ENCODE peak calls at places on chromosomes 16 and 17, in ten cellular contexts. U is left lobe of liver; J is heart left ventricle; M is A549; L is NCI-H1105; S is GOT3; V is mucosa of gallbladder; Y is EL; O is naive thymus-derived CD8-positive, alpha-beta T cell; Z is type B pancreatic cell. P is an unnamed sample.

GRCh38 chr17:31397256-31397939 is 5.9 kb downstream of the RAB11FIP4 start:
- DNase-seq in U (peak; percentile 29), J (no peak), M (no peak), L (no peak), S (no peak), V (no peak), Y (no peak), O (no peak), Z (peak; percentile 50), P (no peak)

GRCh38 chr17:14621826-14622621 is 321.1 kb downstream of the HS3ST3B1 start:
- DNase-seq in U (no peak), J (no peak), M (no peak), L (no peak), S (no peak), V (no peak), Y (peak; percentile 2), O (no peak), Z (no peak), P (no peak)

GRCh38 chr17:75067856-75068255 is 19.9 kb upstream of the SLC16A5 start:
- DNase-seq in U (no peak), J (no peak), M (no peak), L (no peak), S (no peak), V (no peak), Y (no peak), O (no peak), Z (no peak), P (no peak)

GRCh38 chr17:64694207-64694606 is 32.1 kb upstream of the SMURF2 start:
- DNase-seq in U (peak; percentile 77), J (no peak), M (peak; percentile 66), L (no peak), S (peak; percentile 26), V (peak; percentile 88), Y (peak; percentile 77), O (no peak), Z (no peak), P (peak; percentile 84)

GRCh38 chr16:30143347-30143702 is 20.3 kb upstream of the MAPK3 start:
- DNase-seq in U (no peak), J (no peak), M (no peak), L (no peak), S (no peak), V (no peak), Y (no peak), O (no peak), Z (no peak), P (no peak)

GRCh38 chr16:73074399-73074798 is 26.5 kb upstream of the ZFHX3 start:
- DNase-seq in U (no peak), J (no peak), M (no peak), L (no peak), S (no peak), V (no peak), Y (no peak), O (no peak), Z (no peak), P (no peak)

GRCh38 chr16:55323637-55324490 is at the start of gene IRX6:
- DNase-seq in U (no peak), J (no peak), M (peak; percentile 14), L (peak; percentile 76), S (no peak), V (no peak), Y (no peak), O (no peak), Z (peak; percentile 76), P (no peak)

GRCh38 chr17:57641761-57642160 is 103.3 kb downstream of the CCDC182 start:
- DNase-seq in U (no peak), J (no peak), M (no peak), L (no peak), S (no peak), V (no peak), Y (no peak), O (no peak), Z (no peak), P (no peak)

GRCh38 chr17:10205549-10206185 is 7.3 kb upstream of the GAS7 start:
- DNase-seq in U (no peak), J (no peak), M (no peak), L (no peak), S (no peak), V (no peak), Y (no peak), O (no peak), Z (no peak), P (no peak)

GRCh38 chr16:20903116-20903888 is 2.7 kb downstream of the LYRM1 start:
- DNase-seq in U (no peak), J (no peak), M (no peak), L (no peak), S (no peak), V (no peak), Y (no peak), O (no peak), Z (no peak), P (no peak)

GRCh38 chr17:42748906-42749798 is 4.3 kb upstream of the EZH1 start:
- DNase-seq in U (no peak), J (no peak), M (no peak), L (no peak), S (no peak), V (no peak), Y (no peak), O (no peak), Z (no peak), P (no peak)

GRCh38 chr17:83100853-83101391 is 21.5 kb downstream of the METRNL start:
- DNase-seq in U (no peak), J (no peak), M (no peak), L (peak; percentile 56), S (no peak), V (no peak), Y (no peak), O (no peak), Z (no peak), P (no peak)

GRCh38 chr16:89430436-89431157 is 59.8 kb downstream of the ANKRD11 start:
- DNase-seq in U (peak; percentile 77), J (no peak), M (no peak), L (no peak), S (no peak), V (no peak), Y (no peak), O (no peak), Z (no peak), P (no peak)

GRCh38 chr16:89633064-89633631 is 19.7 kb downstream of the DPEP1 start:
- DNase-seq in U (no peak), J (no peak), M (peak; percentile 72), L (no peak), S (peak; percentile 24), V (no peak), Y (peak; percentile 95), O (no peak), Z (no peak), P (no peak)

GRCh38 chr16:35148748-35149147 is 1689.3 kb downstream of the TP53TG3F start:
- DNase-seq in U (no peak), J (no peak), M (no peak), L (no peak), S (no peak), V (no peak), Y (no peak), O (no peak), Z (no peak), P (no peak)

GRCh38 chr17:32525116-32525515 is 38.3 kb downstream of the CDK5R1 start:
- DNase-seq in U (no peak), J (no peak), M (no peak), L (no peak), S (no peak), V (no peak), Y (peak; percentile 57), O (no peak), Z (no peak), P (no peak)

GRCh38 chr17:49691086-49691676 is 13.3 kb upstream of the SPOP start:
- DNase-seq in U (no peak), J (no peak), M (no peak), L (no peak), S (no peak), V (peak; percentile 32), Y (peak; percentile 37), O (no peak), Z (no peak), P (no peak)

GRCh38 chr17:3802461-3803307 is 1.7 kb upstream of the ITGAE start:
- DNase-seq in U (peak; percentile 87), J (no peak), M (no peak), L (no peak), S (no peak), V (peak; percentile 47), Y (peak; percentile 90), O (no peak), Z (no peak), P (no peak)

GRCh38 chr17:63550816-63551639 is 751 bp downstream of the DCAF7 start:
- DNase-seq in U (peak; percentile 42), J (no peak), M (peak; percentile 49), L (peak; percentile 50), S (no peak), V (no peak), Y (peak; percentile 66), O (no peak), Z (no peak), P (peak; percentile 23)

GRCh38 chr17:14214271-14214670 is 22.4 kb downstream of the CDRT15 start:
- DNase-seq in U (no peak), J (no peak), M (no peak), L (no peak), S (no peak), V (no peak), Y (peak; percentile 82), O (no peak), Z (no peak), P (no peak)

GRCh38 chr17:51801626-51802025 is 356.9 kb downstream of the CA10 start:
- DNase-seq in U (no peak), J (no peak), M (no peak), L (no peak), S (no peak), V (no peak), Y (no peak), O (no peak), Z (no peak), P (peak; percentile 7)

GRCh38 chr17:82527893-82528292 is 8.4 kb downstream of the FOXK2 start:
- DNase-seq in U (no peak), J (no peak), M (no peak), L (no peak), S (no peak), V (no peak), Y (no peak), O (no peak), Z (no peak), P (no peak)

GRCh38 chr16:73781297-73781696 is 515.3 kb upstream of the PSMD7 start:
- DNase-seq in U (no peak), J (no peak), M (no peak), L (no peak), S (no peak), V (no peak), Y (no peak), O (no peak), Z (no peak), P (no peak)

GRCh38 chr17:19260958-19261357 is 23.8 kb downstream of the EPN2 start:
- DNase-seq in U (no peak), J (no peak), M (no peak), L (peak; percentile 61), S (no peak), V (no peak), Y (no peak), O (no peak), Z (no peak), P (peak; percentile 26)

GRCh38 chr16:14489460-14489859 is 140.6 kb downstream of the PARN start:
- DNase-seq in U (no peak), J (no peak), M (peak; percentile 80), L (no peak), S (no peak), V (no peak), Y (no peak), O (no peak), Z (no peak), P (peak; percentile 12)

GRCh38 chr17:27751166-27751565 is 49.2 kb downstream of the NOS2 start:
- DNase-seq in U (no peak), J (no peak), M (no peak), L (no peak), S (no peak), V (no peak), Y (no peak), O (no peak), Z (peak; percentile 54), P (no peak)

GRCh38 chr17:81934850-81935708 is 2.0 kb downstream of the PYCR1 start:
- DNase-seq in U (no peak), J (no peak), M (no peak), L (no peak), S (no peak), V (no peak), Y (no peak), O (no peak), Z (no peak), P (no peak)

GRCh38 chr16:25011891-25012499 is 3.2 kb downstream of the ARHGAP17 start:
- DNase-seq in U (no peak), J (no peak), M (no peak), L (no peak), S (no peak), V (no peak), Y (no peak), O (no peak), Z (no peak), P (no peak)

P was measured in SW480.